ENCODE peak calls at places on chromosome 10, in six cellular contexts. R, V, L, W, P and D are unnamed samples.

GRCh38 chr10:25493122-25493893 is 318.5 kb downstream of the GPR158 start:
- DNase-seq in P (no peak), L (no peak), V (peak; percentile 82), W (peak; percentile 12), R (no peak), D (no peak)

GRCh38 chr10:110664483-110665420 is 20.6 kb downstream of the RBM20 start:
- DNase-seq in L (no peak), V (peak; percentile 87), W (no peak), P (no peak), R (no peak), D (no peak)

GRCh38 chr10:43114031-43114742 is 24.1 kb upstream of the CSGALNACT2 start:
- DNase-seq in L (peak; percentile 57), R (no peak), V (no peak), P (no peak), W (no peak), D (no peak)

GRCh38 chr10:43225787-43226153 is 41.1 kb downstream of the RASGEF1A start:
- DNase-seq in W (no peak), V (peak; percentile 30), R (peak; percentile 18), L (peak; percentile 57), P (peak; percentile 40), D (peak; percentile 13)

GRCh38 chr10:127619550-127619949 is 70.4 kb downstream of the NPS start:
- DNase-seq in R (no peak), L (no peak), P (no peak), W (no peak), V (no peak), D (no peak)

GRCh38 chr10:34089294-34089693 is 725.8 kb downstream of the PARD3 start:
- DNase-seq in P (no peak), R (no peak), L (no peak), V (no peak), W (no peak), D (no peak)

GRCh38 chr10:101489355-101489754 is 98.7 kb downstream of the POLL start:
- DNase-seq in P (no peak), W (no peak), L (no peak), V (no peak), R (no peak), D (no peak)

GRCh38 chr10:63465293-63466167 is at the start of gene JMJD1C:
- DNase-seq in R (peak; percentile 88), V (peak; percentile 77), P (peak; percentile 91), L (peak; percentile 92), W (peak; percentile 76), D (peak; percentile 87)

GRCh38 chr10:4532976-4533375 is 293.0 kb upstream of the AKR1E2 start:
- DNase-seq in V (no peak), W (no peak), P (no peak), R (no peak), L (no peak), D (no peak)

GRCh38 chr10:127046975-127047877 is 142.0 kb downstream of the DOCK1 start:
- DNase-seq in L (no peak), R (no peak), W (no peak), P (no peak), V (no peak), D (no peak)

GRCh38 chr10:70804424-70804814 is 11.3 kb upstream of the SGPL1 start:
- DNase-seq in P (no peak), L (no peak), W (no peak), V (no peak), R (no peak), D (no peak)

GRCh38 chr10:3125527-3126170 is 46.9 kb downstream of the PITRM1 start:
- DNase-seq in W (no peak), L (no peak), P (no peak), V (no peak), R (no peak), D (no peak)

GRCh38 chr10:112139176-112139575 is 44.4 kb downstream of the GPAM start:
- DNase-seq in V (no peak), L (no peak), W (no peak), P (no peak), R (no peak), D (no peak)

GRCh38 chr10:89653410-89653828 is 8.4 kb upstream of the PANK1 start:
- DNase-seq in V (peak; percentile 56), W (no peak), R (no peak), L (no peak), P (no peak), D (no peak)

GRCh38 chr10:59508296-59508695 is 145.9 kb upstream of the FAM13C start:
- DNase-seq in P (peak; percentile 35), L (no peak), V (no peak), R (no peak), W (no peak), D (no peak)

GRCh38 chr10:93867481-93867880 is 26.3 kb upstream of the SLC35G1 start:
- DNase-seq in L (no peak), V (no peak), P (no peak), W (no peak), R (no peak), D (no peak)

GRCh38 chr10:132270721-132271457 is 36.9 kb downstream of the STK32C start:
- DNase-seq in R (no peak), L (no peak), P (peak; percentile 31), V (no peak), W (no peak), D (peak; percentile 29)

GRCh38 chr10:88728107-88728763 is 22.2 kb downstream of the LIPK start:
- DNase-seq in P (peak; percentile 57), V (no peak), W (no peak), L (peak; percentile 68), R (no peak), D (peak; percentile 60)

GRCh38 chr10:28796606-28797512 is 119.5 kb downstream of the BAMBI start:
- DNase-seq in L (no peak), V (peak; percentile 70), W (peak; percentile 75), P (no peak), R (peak; percentile 44), D (no peak)

GRCh38 chr10:2214035-2214434 is 476.7 kb upstream of the ADARB2 start:
- DNase-seq in P (no peak), W (no peak), R (no peak), V (no peak), L (no peak), D (no peak)

GRCh38 chr10:51436805-51437204 is 262.6 kb downstream of the CSTF2T start:
- DNase-seq in W (no peak), P (no peak), R (no peak), V (no peak), L (no peak), D (no peak)

GRCh38 chr10:48414160-48414559 is 107.7 kb downstream of the MAPK8 start:
- DNase-seq in L (no peak), W (no peak), R (no peak), P (no peak), V (no peak), D (no peak)

GRCh38 chr10:48412081-48412480 is 105.6 kb downstream of the MAPK8 start:
- DNase-seq in W (no peak), L (no peak), R (no peak), V (no peak), P (no peak), D (no peak)

GRCh38 chr10:48412933-48413332 is 106.5 kb downstream of the MAPK8 start:
- DNase-seq in V (no peak), W (no peak), R (no peak), P (no peak), L (no peak), D (no peak)

GRCh38 chr10:48410503-48410902 is 104.0 kb downstream of the MAPK8 start:
- DNase-seq in R (no peak), W (no peak), L (no peak), P (no peak), V (no peak), D (no peak)

DNA sequence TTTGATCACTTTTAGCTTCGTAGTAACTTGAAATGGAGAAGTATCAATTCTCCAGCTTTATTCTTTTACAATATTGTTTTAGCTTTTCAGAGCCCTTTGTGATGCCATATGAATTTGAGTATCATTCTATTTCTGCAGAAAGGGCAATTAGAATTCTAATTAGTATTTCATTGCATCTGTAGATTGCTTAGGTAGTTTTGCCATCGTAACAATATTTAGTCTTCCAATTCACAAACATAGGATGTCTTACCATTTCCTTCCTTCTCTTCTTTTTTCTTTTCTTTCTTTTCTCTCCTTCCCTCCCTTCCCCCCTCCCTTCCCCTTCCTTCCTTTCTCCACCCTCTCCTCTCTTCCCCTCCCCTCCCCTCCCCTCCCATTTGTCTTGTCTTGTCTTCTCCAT is 105.0 kb downstream of the MAPK8 start:
- DNase-seq in P (no peak), V (no peak), W (no peak), R (no peak), L (no peak), D (no peak)
- H3K36me3 ChIP-seq in P (peaks cover 7% of the 10 kb centered on the region), V (peaks cover 51% of the 10 kb centered on the region), W (no peaks in the 10 kb centered on the region), R (peaks cover 30% of the 10 kb centered on the region), L (peaks cover 28% of the 10 kb centered on the region), D (peaks cover 12% of the 10 kb centered on the region)

DNA sequence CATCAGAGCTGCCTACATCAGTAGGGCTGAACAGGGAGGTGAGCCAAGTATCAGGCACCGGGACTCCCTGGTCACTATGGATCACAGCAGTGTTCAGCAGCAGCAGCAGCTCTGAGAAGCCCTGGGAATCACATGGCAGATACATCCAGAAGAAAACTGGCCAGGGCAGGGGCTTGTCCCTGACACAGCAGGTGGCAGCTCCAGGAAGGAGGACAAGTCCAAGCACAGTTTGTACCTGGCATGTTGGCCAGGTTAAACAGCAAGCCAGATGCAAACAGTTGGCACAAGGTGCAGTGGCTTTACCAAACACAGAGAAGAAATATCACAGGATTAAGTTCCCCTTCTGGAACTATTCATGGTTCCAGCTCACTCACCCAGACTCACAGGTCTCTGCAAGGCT is 139.4 kb downstream of the KCNMA1 start:
- DNase-seq in L (no peak), V (no peak), W (no peak), R (peak; percentile 44), P (no peak), D (no peak)
- H3K36me3 ChIP-seq in L (no peaks in the 10 kb centered on the region), V (no peaks in the 10 kb centered on the region), W (no peaks in the 10 kb centered on the region), R (no peaks in the 10 kb centered on the region), P (no peaks in the 10 kb centered on the region), D (no peaks in the 10 kb centered on the region)

DNA sequence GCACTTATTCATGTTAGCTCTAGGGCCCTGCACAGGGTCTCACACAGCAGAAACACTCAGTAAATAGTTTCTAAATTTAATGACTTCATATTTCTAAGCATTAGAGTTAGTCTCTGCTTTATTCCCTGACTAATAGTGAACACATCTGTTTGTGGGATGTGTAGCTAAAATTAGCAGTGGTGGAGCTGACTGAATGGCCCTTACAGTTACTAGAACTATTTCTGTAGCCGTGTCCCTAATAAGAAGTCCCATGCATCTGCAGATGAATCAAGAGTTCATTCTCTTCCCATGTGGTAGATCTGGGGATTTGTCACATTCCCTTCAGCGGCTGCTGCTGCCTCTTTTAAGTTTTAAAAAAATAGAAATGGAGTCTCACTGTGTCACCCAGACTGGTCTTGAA is 11.7 kb downstream of the MAP3K8 start:
- DNase-seq in V (no peak), R (no peak), P (no peak), L (no peak), W (no peak), D (no peak)
- H3K36me3 ChIP-seq in V (peaks cover 8% of the 10 kb centered on the region), R (peaks cover 32% of the 10 kb centered on the region), P (peaks cover 27% of the 10 kb centered on the region), L (peaks cover 79% of the 10 kb centered on the region), W (peaks cover 12% of the 10 kb centered on the region), D (peaks cover 82% of the 10 kb centered on the region)

GRCh38 chr10:113911113-113911512 is 56.7 kb downstream of the NHLRC2 start:
- DNase-seq in W (no peak), R (no peak), L (no peak), P (no peak), V (no peak), D (no peak)

GRCh38 chr10:113911839-113912238 is 57.4 kb downstream of the NHLRC2 start:
- DNase-seq in V (no peak), W (no peak), L (no peak), P (no peak), R (no peak), D (no peak)

GRCh38 chr10:113912582-113912981 is 58.1 kb downstream of the NHLRC2 start:
- DNase-seq in W (no peak), V (no peak), R (no peak), L (no peak), P (no peak), D (no peak)

GRCh38 chr10:113905756-113906155 is 51.3 kb downstream of the NHLRC2 start:
- DNase-seq in R (no peak), P (no peak), V (no peak), L (no peak), W (no peak), D (no peak)

GRCh38 chr10:113907166-113907565 is 52.7 kb downstream of the NHLRC2 start:
- DNase-seq in P (no peak), V (peak; percentile 56), W (no peak), L (no peak), R (no peak), D (no peak)
- H3K36me3 ChIP-seq in P (peaks cover 11% of the 10 kb centered on the region), V (peaks cover 48% of the 10 kb centered on the region), W (peaks cover 37% of the 10 kb centered on the region), L (peaks cover 71% of the 10 kb centered on the region), R (peaks cover 95% of the 10 kb centered on the region), D (peaks cover 75% of the 10 kb centered on the region)